ENCODE peak calls at places on chromosome X, in ten cellular contexts. One of them, this sample, is unnamed.

GRCh38 chrX:75045369-75045768 is 110.7 kb downstream of the ABCB7 start:
- DNase-seq in keratinocyte: no peak
- DNase-seq in adrenal gland: no peak
- DNase-seq in OCI-LY7: no peak
- DNase-seq in RWPE2: no peak
- DNase-seq in fibroblast of lung: no peak
- DNase-seq in lower lobe of right lung: no peak
- DNase-seq in neural progenitor cell: no peak
- DNase-seq in HepG2: no peak
- DNase-seq in mucosa of descending colon: no peak
- DNase-seq in this sample: no peak

GRCh38 chrX:13893826-13894225 is 76.9 kb upstream of the GPM6B start:
- DNase-seq in neural progenitor cell: no peak
- DNase-seq in RWPE2: no peak
- DNase-seq in fibroblast of lung: no peak
- DNase-seq in keratinocyte: no peak
- DNase-seq in mucosa of descending colon: no peak
- DNase-seq in adrenal gland: no peak
- DNase-seq in lower lobe of right lung: no peak
- DNase-seq in OCI-LY7: no peak
- DNase-seq in HepG2: no peak
- DNase-seq in this sample: no peak

GRCh38 chrX:53288173-53288572 is 6.8 kb upstream of the IQSEC2 start:
- DNase-seq in RWPE2: no peak
- DNase-seq in mucosa of descending colon: no peak
- DNase-seq in neural progenitor cell: peak; percentile 84
- DNase-seq in adrenal gland: peak; percentile 74
- DNase-seq in OCI-LY7: no peak
- DNase-seq in lower lobe of right lung: peak; percentile 53
- DNase-seq in keratinocyte: no peak
- DNase-seq in fibroblast of lung: peak; percentile 11
- DNase-seq in HepG2: no peak
- DNase-seq in this sample: peak; percentile 47

GRCh38 chrX:71989768-71990167 is 79.1 kb downstream of the NHSL2 start:
- DNase-seq in fibroblast of lung: peak; percentile 19
- DNase-seq in mucosa of descending colon: no peak
- DNase-seq in OCI-LY7: no peak
- DNase-seq in neural progenitor cell: no peak
- DNase-seq in RWPE2: no peak
- DNase-seq in HepG2: no peak
- DNase-seq in lower lobe of right lung: no peak
- DNase-seq in keratinocyte: no peak
- DNase-seq in adrenal gland: no peak
- DNase-seq in this sample: no peak

GRCh38 chrX:38375888-38376287 is 23.5 kb downstream of the OTC start:
- DNase-seq in keratinocyte: no peak
- DNase-seq in neural progenitor cell: peak; percentile 7
- DNase-seq in RWPE2: no peak
- DNase-seq in HepG2: no peak
- DNase-seq in lower lobe of right lung: no peak
- DNase-seq in mucosa of descending colon: no peak
- DNase-seq in adrenal gland: no peak
- DNase-seq in fibroblast of lung: peak; percentile 1
- DNase-seq in OCI-LY7: peak; percentile 14
- DNase-seq in this sample: no peak

GRCh38 chrX:53047228-53047627 is 1.4 kb upstream of the GPR173 start:
- DNase-seq in HepG2: no peak
- DNase-seq in OCI-LY7: peak; percentile 9
- DNase-seq in neural progenitor cell: no peak
- DNase-seq in mucosa of descending colon: no peak
- DNase-seq in fibroblast of lung: peak; percentile 13
- DNase-seq in adrenal gland: no peak
- DNase-seq in lower lobe of right lung: no peak
- DNase-seq in RWPE2: no peak
- DNase-seq in keratinocyte: no peak
- DNase-seq in this sample: no peak

GRCh38 chrX:154368630-154369452 is 5.6 kb downstream of the FLNA start:
- DNase-seq in lower lobe of right lung: peak; percentile 89
- DNase-seq in HepG2: peak; percentile 66
- DNase-seq in fibroblast of lung: peak; percentile 95
- DNase-seq in keratinocyte: peak; percentile 86
- DNase-seq in neural progenitor cell: peak; percentile 27
- DNase-seq in OCI-LY7: peak; percentile 51
- DNase-seq in adrenal gland: peak; percentile 79
- DNase-seq in RWPE2: peak; percentile 89
- DNase-seq in mucosa of descending colon: peak; percentile 91
- DNase-seq in this sample: peak; percentile 93

GRCh38 chrX:36575670-36576069 is 432.5 kb upstream of the FAM47C start:
- DNase-seq in keratinocyte: no peak
- DNase-seq in adrenal gland: no peak
- DNase-seq in RWPE2: no peak
- DNase-seq in OCI-LY7: no peak
- DNase-seq in neural progenitor cell: no peak
- DNase-seq in mucosa of descending colon: no peak
- DNase-seq in HepG2: no peak
- DNase-seq in lower lobe of right lung: no peak
- DNase-seq in fibroblast of lung: no peak
- DNase-seq in this sample: no peak

GRCh38 chrX:41084044-41084359 is 1.2 kb upstream of the USP9X start:
- DNase-seq in mucosa of descending colon: no peak
- DNase-seq in lower lobe of right lung: no peak
- DNase-seq in keratinocyte: no peak
- DNase-seq in neural progenitor cell: no peak
- DNase-seq in adrenal gland: no peak
- DNase-seq in HepG2: no peak
- DNase-seq in fibroblast of lung: no peak
- DNase-seq in OCI-LY7: no peak
- DNase-seq in RWPE2: no peak
- DNase-seq in this sample: no peak

GRCh38 chrX:41085883-41086626 is 810 bp downstream of the USP9X start:
- DNase-seq in OCI-LY7: peak; percentile 45
- DNase-seq in keratinocyte: no peak
- DNase-seq in RWPE2: peak; percentile 38
- DNase-seq in neural progenitor cell: peak; percentile 60
- DNase-seq in fibroblast of lung: peak; percentile 39
- DNase-seq in mucosa of descending colon: peak; percentile 79
- DNase-seq in adrenal gland: peak; percentile 69
- DNase-seq in lower lobe of right lung: peak; percentile 58
- DNase-seq in HepG2: peak; percentile 30
- DNase-seq in this sample: peak; percentile 66

GRCh38 chrX:41086627-41086932 is 1.3 kb downstream of the USP9X start:
- DNase-seq in mucosa of descending colon: no peak
- DNase-seq in OCI-LY7: no peak
- DNase-seq in keratinocyte: no peak
- DNase-seq in adrenal gland: no peak
- DNase-seq in fibroblast of lung: no peak
- DNase-seq in lower lobe of right lung: no peak
- DNase-seq in HepG2: no peak
- DNase-seq in RWPE2: no peak
- DNase-seq in neural progenitor cell: no peak
- DNase-seq in this sample: no peak

GRCh38 chrX:41084360-41085104 is 713 bp upstream of the USP9X start:
- DNase-seq in adrenal gland: peak; percentile 99
- DNase-seq in OCI-LY7: peak; percentile 91
- DNase-seq in fibroblast of lung: peak; percentile 95
- DNase-seq in HepG2: peak; percentile 87
- DNase-seq in mucosa of descending colon: peak; percentile 98
- DNase-seq in lower lobe of right lung: peak; percentile 96
- DNase-seq in RWPE2: peak; percentile 94
- DNase-seq in keratinocyte: peak; percentile 70
- DNase-seq in neural progenitor cell: peak; percentile 98
- DNase-seq in this sample: peak; percentile 94

DNA sequence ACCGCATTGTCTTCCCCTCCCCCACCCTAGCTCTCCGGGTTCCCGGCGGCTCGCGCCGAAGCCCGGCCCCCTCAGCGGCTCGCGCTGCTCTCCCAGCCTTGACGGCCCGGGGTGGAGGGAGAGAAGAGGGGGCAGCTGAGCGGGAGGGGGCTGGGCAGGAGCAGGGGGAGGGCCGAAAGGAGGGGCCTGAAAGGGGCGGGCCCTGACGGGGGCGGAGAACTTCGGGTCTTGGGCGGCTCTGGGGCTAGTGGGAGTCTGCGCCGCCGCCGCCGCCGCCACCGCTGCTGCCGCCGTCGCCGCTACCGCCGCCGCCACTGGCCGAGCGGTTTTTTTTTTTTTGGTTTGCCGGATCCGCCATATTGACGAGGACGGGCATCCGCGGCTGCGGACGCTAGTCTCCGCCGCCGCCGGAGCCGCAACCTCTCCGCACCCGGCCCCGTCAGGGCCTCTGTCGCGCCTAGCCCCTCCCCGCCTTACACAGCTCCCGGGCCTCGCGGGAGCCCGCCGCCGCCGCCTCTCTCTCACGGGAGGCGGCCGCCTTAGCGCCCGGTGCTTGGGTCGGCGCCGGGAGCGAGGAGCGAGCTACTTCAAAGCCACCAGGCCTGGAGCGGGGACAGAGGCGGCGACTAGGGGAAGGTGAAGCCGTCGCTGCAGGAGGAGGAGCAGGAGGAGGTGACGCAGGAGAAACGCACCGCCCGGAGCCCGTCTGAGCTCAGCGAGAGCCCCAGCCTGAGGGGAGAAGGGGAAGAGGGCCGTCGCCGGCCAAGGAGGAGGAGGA is at the start of gene USP9X:
- DNase-seq in fibroblast of lung: peak; percentile 89
- DNase-seq in RWPE2: peak; percentile 80
- DNase-seq in HepG2: peak; percentile 66
- DNase-seq in adrenal gland: peak; percentile 93
- DNase-seq in lower lobe of right lung: peak; percentile 88
- DNase-seq in keratinocyte: no peak
- DNase-seq in mucosa of descending colon: peak; percentile 96
- DNase-seq in OCI-LY7: peak; percentile 87
- DNase-seq in neural progenitor cell: peak; percentile 91
- DNase-seq in this sample: peak; percentile 91
- H3K4me3 ChIP-seq in fibroblast of lung: peak within 1 kb of the TSS; percentile 81
- H3K4me3 ChIP-seq in RWPE2: peak within 1 kb of the TSS; percentile 78
- H3K4me3 ChIP-seq in HepG2: peak within 1 kb of the TSS; percentile 96
- H3K4me3 ChIP-seq in adrenal gland: peak within 1 kb of the TSS; percentile 73
- H3K4me3 ChIP-seq in lower lobe of right lung: peak within 1 kb of the TSS; percentile 72
- H3K4me3 ChIP-seq in keratinocyte: peak within 1 kb of the TSS; percentile 94
- H3K4me3 ChIP-seq in mucosa of descending colon: peak within 1 kb of the TSS; percentile 78
- H3K4me3 ChIP-seq in OCI-LY7: peak within 1 kb of the TSS; percentile 97
- H3K4me3 ChIP-seq in neural progenitor cell: peak within 1 kb of the TSS; percentile 84
- H3K4me3 ChIP-seq in this sample: peak within 1 kb of the TSS; percentile 71

DNA sequence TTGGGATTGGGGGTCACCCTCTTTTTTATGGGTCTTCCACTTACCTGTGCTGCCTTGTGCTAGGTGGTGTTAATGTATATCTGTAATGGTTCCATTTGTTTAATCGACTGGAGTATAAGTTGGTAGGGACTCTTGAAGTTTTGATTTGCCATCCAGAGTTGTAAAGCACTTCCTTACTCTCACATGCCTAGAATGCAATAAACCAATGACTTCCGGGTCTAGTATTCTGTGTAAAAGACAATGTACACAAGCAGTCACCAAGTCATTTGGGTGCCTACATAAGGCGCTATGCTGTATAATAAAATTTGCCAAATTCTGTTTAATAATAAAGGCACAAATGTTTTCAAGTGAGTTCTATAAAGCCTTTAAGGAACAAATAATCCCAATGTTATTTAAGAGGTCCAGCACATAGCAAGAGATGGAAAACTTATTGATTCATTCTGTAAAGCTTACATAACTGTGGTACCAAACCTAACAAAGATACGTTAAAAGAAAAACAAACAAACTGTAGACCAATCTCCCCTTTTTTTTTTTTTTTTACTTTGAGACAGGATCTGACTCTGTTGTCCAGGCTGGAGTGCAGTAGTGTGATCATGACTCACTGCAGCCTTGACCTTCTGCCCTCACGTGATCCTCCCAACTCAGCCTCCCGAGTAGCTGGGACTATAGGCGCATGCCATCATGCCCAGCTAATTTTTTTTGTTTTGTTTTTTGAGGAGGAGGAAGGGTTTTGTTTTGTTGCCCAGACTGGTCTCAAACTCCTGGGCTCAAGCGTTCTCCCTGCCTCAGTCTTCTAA is 41.5 kb upstream of the HPRT1 start:
- DNase-seq in adrenal gland: no peak
- DNase-seq in RWPE2: no peak
- DNase-seq in fibroblast of lung: peak; percentile 2
- DNase-seq in lower lobe of right lung: no peak
- DNase-seq in OCI-LY7: no peak
- DNase-seq in keratinocyte: no peak
- DNase-seq in mucosa of descending colon: no peak
- DNase-seq in neural progenitor cell: no peak
- DNase-seq in HepG2: peak; percentile 3
- DNase-seq in this sample: no peak
- H3K36me3 ChIP-seq in adrenal gland: peaks cover 4% of the 10 kb centered on the region
- H3K36me3 ChIP-seq in RWPE2: peaks cover 24% of the 10 kb centered on the region
- H3K36me3 ChIP-seq in fibroblast of lung: no peaks in the 10 kb centered on the region
- H3K36me3 ChIP-seq in lower lobe of right lung: peaks cover 46% of the 10 kb centered on the region
- H3K36me3 ChIP-seq in OCI-LY7: peaks cover 73% of the 10 kb centered on the region
- H3K36me3 ChIP-seq in keratinocyte: peaks cover 5% of the 10 kb centered on the region
- H3K36me3 ChIP-seq in mucosa of descending colon: no peaks in the 10 kb centered on the region
- H3K36me3 ChIP-seq in neural progenitor cell: peaks cover 25% of the 10 kb centered on the region
- H3K36me3 ChIP-seq in HepG2: no peaks in the 10 kb centered on the region
- H3K36me3 ChIP-seq in this sample: no peaks in the 10 kb centered on the region

GRCh38 chrX:19877431-19877830 is 10.0 kb downstream of the SH3KBP1 start:
- DNase-seq in OCI-LY7: no peak
- DNase-seq in adrenal gland: no peak
- DNase-seq in neural progenitor cell: no peak
- DNase-seq in lower lobe of right lung: no peak
- DNase-seq in RWPE2: no peak
- DNase-seq in mucosa of descending colon: no peak
- DNase-seq in HepG2: no peak
- DNase-seq in keratinocyte: no peak
- DNase-seq in fibroblast of lung: no peak
- DNase-seq in this sample: no peak

GRCh38 chrX:19879742-19880378 is 7.5 kb downstream of the SH3KBP1 start:
- DNase-seq in mucosa of descending colon: no peak
- DNase-seq in OCI-LY7: no peak
- DNase-seq in adrenal gland: no peak
- DNase-seq in RWPE2: no peak
- DNase-seq in keratinocyte: no peak
- DNase-seq in fibroblast of lung: no peak
- DNase-seq in neural progenitor cell: no peak
- DNase-seq in lower lobe of right lung: no peak
- DNase-seq in HepG2: no peak
- DNase-seq in this sample: no peak

GRCh38 chrX:19881559-19881958 is 5.8 kb downstream of the SH3KBP1 start:
- DNase-seq in HepG2: no peak
- DNase-seq in neural progenitor cell: no peak
- DNase-seq in fibroblast of lung: no peak
- DNase-seq in keratinocyte: no peak
- DNase-seq in OCI-LY7: no peak
- DNase-seq in mucosa of descending colon: no peak
- DNase-seq in adrenal gland: no peak
- DNase-seq in RWPE2: no peak
- DNase-seq in lower lobe of right lung: no peak
- DNase-seq in this sample: no peak

GRCh38 chrX:19876962-19877361 is 10.4 kb downstream of the SH3KBP1 start:
- DNase-seq in RWPE2: no peak
- DNase-seq in adrenal gland: no peak
- DNase-seq in keratinocyte: no peak
- DNase-seq in fibroblast of lung: no peak
- DNase-seq in lower lobe of right lung: no peak
- DNase-seq in mucosa of descending colon: no peak
- DNase-seq in neural progenitor cell: no peak
- DNase-seq in HepG2: no peak
- DNase-seq in OCI-LY7: no peak
- DNase-seq in this sample: no peak

GRCh38 chrX:19879181-19879580 is 8.2 kb downstream of the SH3KBP1 start:
- DNase-seq in keratinocyte: no peak
- DNase-seq in fibroblast of lung: no peak
- DNase-seq in HepG2: no peak
- DNase-seq in lower lobe of right lung: no peak
- DNase-seq in adrenal gland: no peak
- DNase-seq in RWPE2: no peak
- DNase-seq in OCI-LY7: no peak
- DNase-seq in mucosa of descending colon: no peak
- DNase-seq in neural progenitor cell: no peak
- DNase-seq in this sample: no peak
- H3K4me1 ChIP-seq in keratinocyte: peaks cover 2% of the 10 kb centered on the region
- H3K4me1 ChIP-seq in fibroblast of lung: peaks cover 11% of the 10 kb centered on the region
- H3K4me1 ChIP-seq in HepG2: peaks cover 23% of the 10 kb centered on the region
- H3K4me1 ChIP-seq in lower lobe of right lung: peaks cover 6% of the 10 kb centered on the region
- H3K4me1 ChIP-seq in adrenal gland: no peaks in the 10 kb centered on the region
- H3K4me1 ChIP-seq in RWPE2: no peaks in the 10 kb centered on the region
- H3K4me1 ChIP-seq in OCI-LY7: peaks cover 54% of the 10 kb centered on the region
- H3K4me1 ChIP-seq in mucosa of descending colon: no peaks in the 10 kb centered on the region
- H3K4me1 ChIP-seq in neural progenitor cell: no peaks in the 10 kb centered on the region
- H3K4me1 ChIP-seq in this sample: no peaks in the 10 kb centered on the region

GRCh38 chrX:1661922-1662221 is 47.0 kb downstream of the ASMT start:
- DNase-seq in HepG2: no peak
- DNase-seq in keratinocyte: no peak
- DNase-seq in OCI-LY7: no peak
- DNase-seq in neural progenitor cell: no peak
- DNase-seq in mucosa of descending colon: no peak
- DNase-seq in lower lobe of right lung: no peak
- DNase-seq in RWPE2: no peak
- DNase-seq in adrenal gland: no peak
- DNase-seq in fibroblast of lung: no peak
- DNase-seq in this sample: no peak
- H3K4me3 ChIP-seq in HepG2: no peak overlapping the region
- H3K4me3 ChIP-seq in keratinocyte: no peak overlapping the region
- H3K4me3 ChIP-seq in OCI-LY7: peak overlapping the region; percentile 73
- H3K4me3 ChIP-seq in neural progenitor cell: no peak overlapping the region
- H3K4me3 ChIP-seq in mucosa of descending colon: no peak overlapping the region
- H3K4me3 ChIP-seq in lower lobe of right lung: peak overlapping the region; percentile 39
- H3K4me3 ChIP-seq in RWPE2: no peak overlapping the region
- H3K4me3 ChIP-seq in adrenal gland: no peak overlapping the region
- H3K4me3 ChIP-seq in fibroblast of lung: no peak overlapping the region
- H3K4me3 ChIP-seq in this sample: peak overlapping the region; percentile 35

This sample was measured in Peyer's patch.